ENCODE peak calls at places on chromosomes 3 and 15, in four cellular contexts. Z, L, T and P are unnamed samples.

GRCh38 chr3:71581451-71581980 is 2.0 kb downstream of the FOXP1 start:
- DNase-seq in Z (peak), L (peak), T (peak), P (peak)

GRCh38 chr3:181851063-181851462 is 139.3 kb downstream of the SOX2 start:
- DNase-seq in Z (no peak), L (no peak), T (no peak), P (no peak)

GRCh38 chr15:75348563-75349350 is 1.9 kb downstream of the NEIL1 start:
- DNase-seq in Z (no peak), L (peak), T (peak), P (no peak)

GRCh38 chr3:195757371-195757770 is 36.6 kb downstream of the MUC20 start:
- DNase-seq in Z (no peak), L (no peak), T (no peak), P (no peak)

GRCh38 chr3:169610888-169611291 is 52.6 kb downstream of the MECOM start:
- DNase-seq in Z (no peak), L (no peak), T (no peak), P (no peak)

GRCh38 chr3:45553469-45553974 is 41.0 kb upstream of the LIMD1 start:
- DNase-seq in Z (peak), L (no peak), T (no peak), P (no peak)

GRCh38 chr15:60605879-60606304 is 127.0 kb upstream of the ICE2 start:
- DNase-seq in Z (no peak), L (no peak), T (no peak), P (no peak)

GRCh38 chr3:131549340-131549739 is 46.6 kb upstream of the MRPL3 start:
- DNase-seq in Z (peak), L (no peak), T (no peak), P (peak)

GRCh38 chr3:181210275-181210674 is 220.7 kb upstream of the DNAJC19 start:
- DNase-seq in Z (peak), L (no peak), T (no peak), P (no peak)

GRCh38 chr15:71440479-71441071 is 325.3 kb downstream of the THSD4 start:
- DNase-seq in Z (peak), L (no peak), T (peak), P (no peak)

GRCh38 chr3:108554233-108554632 is 35.0 kb downstream of the CIP2A start:
- DNase-seq in Z (no peak), L (no peak), T (no peak), P (no peak)

GRCh38 chr3:52998781-52999509 is 46.9 kb downstream of the SFMBT1 start:
- DNase-seq in Z (no peak), L (no peak), T (no peak), P (no peak)

GRCh38 chr3:169104972-169105371 is 558.5 kb downstream of the MECOM start:
- DNase-seq in Z (no peak), L (no peak), T (no peak), P (no peak)

GRCh38 chr3:43091481-43091880 is 14.4 kb downstream of the POMGNT2 start:
- DNase-seq in Z (no peak), L (no peak), T (no peak), P (no peak)

GRCh38 chr3:139117883-139118760 is 73.4 kb upstream of the PRR23C start:
- DNase-seq in Z (no peak), L (no peak), T (no peak), P (no peak)

GRCh38 chr3:57597973-57598351 is 818 bp upstream of the ARF4 start:
- DNase-seq in Z (no peak), L (no peak), T (no peak), P (no peak)

GRCh38 chr3:143237036-143237688 is 117.6 kb downstream of the CHST2 start:
- DNase-seq in Z (no peak), L (no peak), T (no peak), P (peak)

GRCh38 chr3:14077310-14077709 is 47.4 kb downstream of the CHCHD4 start:
- DNase-seq in Z (no peak), L (no peak), T (no peak), P (no peak)

GRCh38 chr3:172939651-172940293 is 189.2 kb downstream of the ECT2 start:
- DNase-seq in Z (no peak), L (no peak), T (no peak), P (no peak)

GRCh38 chr15:78316211-78317077 is 17.0 kb upstream of the SKIC8 start:
- DNase-seq in Z (no peak), L (no peak), T (no peak), P (no peak)

GRCh38 chr15:92617197-92618037 is 38.2 kb downstream of the FAM174B start:
- DNase-seq in Z (no peak), L (peak), T (no peak), P (no peak)

GRCh38 chr15:71806452-71806931 is 3.9 kb upstream of the NR2E3 start:
- DNase-seq in Z (peak), L (no peak), T (no peak), P (no peak)

GRCh38 chr3:140180603-140181002 is 245.6 kb downstream of the CLSTN2 start:
- DNase-seq in Z (no peak), L (no peak), T (no peak), P (no peak)

GRCh38 chr15:55282284-55282833 is 7.3 kb downstream of the RAB27A start:
- DNase-seq in Z (peak), L (no peak), T (no peak), P (peak)

GRCh38 chr3:155664922-155665695 is 79.8 kb downstream of the PLCH1 start:
- DNase-seq in Z (peak), L (no peak), T (no peak), P (no peak)

GRCh38 chr3:195445885-195446284 is 3.1 kb upstream of the ACAP2 start:
- DNase-seq in Z (no peak), L (no peak), T (no peak), P (no peak)

GRCh38 chr15:74400313-74400850 is 32.9 kb upstream of the CYP11A1 start:
- DNase-seq in Z (peak), L (no peak), T (no peak), P (peak)

GRCh38 chr3:171415070-171415469 is 45.1 kb downstream of the TNIK start:
- DNase-seq in Z (peak), L (no peak), T (no peak), P (no peak)

GRCh38 chr3:53023072-53023823 is 22.6 kb downstream of the SFMBT1 start:
- DNase-seq in Z (peak), L (no peak), T (no peak), P (no peak)

GRCh38 chr3:38563070-38563901 is 67.1 kb downstream of the EXOG start:
- DNase-seq in Z (no peak), L (peak), T (no peak), P (no peak)

GRCh38 chr3:153670577-153670976 is 450.6 kb upstream of the ARHGEF26 start:
- DNase-seq in Z (no peak), L (no peak), T (no peak), P (no peak)

GRCh38 chr3:26118165-26118564 is 328.3 kb downstream of the OXSM start:
- DNase-seq in Z (peak), L (no peak), T (no peak), P (no peak)

GRCh38 chr15:92638291-92638708 is 17.3 kb downstream of the FAM174B start:
- DNase-seq in Z (no peak), L (peak), T (no peak), P (no peak)

GRCh38 chr3:48966876-48967361 is 23.1 kb upstream of the P4HTM start:
- DNase-seq in Z (no peak), L (no peak), T (no peak), P (peak)

GRCh38 chr3:177441813-177442646 is 244.7 kb upstream of the TBL1XR1 start:
- DNase-seq in Z (peak), L (no peak), T (peak), P (no peak)

GRCh38 chr3:108489776-108490175 is 20.6 kb downstream of the MYH15 start:
- DNase-seq in Z (peak), L (no peak), T (peak), P (peak)

GRCh38 chr3:159926573-159926972 is 62.1 kb upstream of the IL12A start:
- DNase-seq in Z (no peak), L (no peak), T (no peak), P (no peak)

DNA sequence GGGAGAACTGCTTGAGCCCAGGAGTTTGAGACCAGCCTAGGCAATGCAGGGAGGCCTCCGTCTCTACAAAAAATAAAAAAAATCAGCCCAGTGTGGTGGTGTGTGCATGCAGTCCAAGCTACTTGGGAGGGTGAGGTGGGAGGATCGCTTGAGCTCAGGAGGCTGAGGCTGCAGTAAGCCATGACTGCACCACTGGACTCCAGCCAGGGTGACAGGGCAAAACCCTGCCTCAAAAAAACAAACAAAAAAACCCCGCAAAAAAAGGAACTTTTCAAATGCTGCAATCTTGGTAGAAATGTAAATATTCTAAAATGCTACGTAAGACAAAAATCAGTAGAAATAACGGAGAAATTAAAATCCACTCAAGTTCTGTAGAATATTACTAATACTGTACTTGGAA is 108.1 kb upstream of the MELTF start:
- DNase-seq in Z (no peak), L (peak), T (no peak), P (no peak)
- TF ChIP-seq CTCF in Z (no peak), L (no peak), T (no peak), P (no peak)

DNA sequence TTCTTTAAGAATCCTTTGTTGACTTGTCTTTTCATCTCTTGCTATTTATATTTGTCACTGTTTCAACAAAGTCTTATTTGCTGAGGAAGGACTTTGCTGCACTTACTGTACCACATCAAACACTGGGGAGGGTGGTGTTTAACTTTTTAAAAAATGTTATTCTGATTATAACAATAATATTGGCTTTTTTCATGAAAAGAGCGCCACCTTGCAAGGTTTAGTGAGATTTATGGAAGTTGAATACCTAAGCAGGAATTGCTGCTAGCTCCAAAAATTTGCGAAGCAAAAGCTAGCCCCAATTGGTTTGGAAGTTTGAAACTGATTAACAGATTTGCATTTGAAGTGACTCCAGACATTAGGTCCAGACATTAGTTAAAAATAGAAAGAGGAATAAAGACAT is 6.7 kb downstream of the ZIC1 start:
- DNase-seq in Z (no peak), L (no peak), T (no peak), P (no peak)
- TF ChIP-seq CTCF in Z (no peak), L (no peak), T (no peak), P (no peak)

DNA sequence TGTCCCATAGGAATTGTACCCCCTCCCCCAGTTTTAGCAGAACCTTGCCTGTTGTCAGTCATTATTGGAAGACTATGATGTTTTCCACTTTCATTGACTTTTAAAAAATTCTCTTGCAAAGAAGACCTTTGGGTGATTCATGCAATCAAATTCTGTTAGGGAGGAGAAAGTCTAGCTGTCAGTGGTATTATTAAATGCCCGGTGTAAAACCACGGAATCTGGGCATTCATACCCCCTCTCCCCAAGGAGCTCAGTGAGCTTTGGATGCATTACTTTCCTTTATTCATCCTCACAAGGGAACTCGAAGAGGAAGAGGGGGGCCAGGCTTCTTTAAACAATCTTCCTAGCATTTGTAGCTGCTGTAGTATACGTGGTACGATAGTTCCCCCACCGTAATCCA is 171.4 kb upstream of the TSC22D2 start:
- DNase-seq in Z (no peak), L (no peak), T (no peak), P (no peak)
- TF ChIP-seq CTCF in Z (no peak), L (no peak), T (no peak), P (no peak)

GRCh38 chr15:61641645-61642044 is 412.5 kb upstream of the RORA start:
- DNase-seq in Z (no peak), L (no peak), T (no peak), P (no peak)

GRCh38 chr15:61634837-61635236 is 405.7 kb upstream of the RORA start:
- DNase-seq in Z (no peak), L (no peak), T (no peak), P (no peak)

GRCh38 chr15:61644550-61644949 is 415.4 kb upstream of the RORA start:
- DNase-seq in Z (no peak), L (no peak), T (no peak), P (no peak)

GRCh38 chr15:61640751-61641150 is 411.6 kb upstream of the RORA start:
- DNase-seq in Z (no peak), L (no peak), T (no peak), P (no peak)

GRCh38 chr15:61639491-61639890 is 410.4 kb upstream of the RORA start:
- DNase-seq in Z (no peak), L (no peak), T (no peak), P (no peak)
- TF ChIP-seq CTCF in Z (no peak), L (no peak), T (no peak), P (no peak)

DNA sequence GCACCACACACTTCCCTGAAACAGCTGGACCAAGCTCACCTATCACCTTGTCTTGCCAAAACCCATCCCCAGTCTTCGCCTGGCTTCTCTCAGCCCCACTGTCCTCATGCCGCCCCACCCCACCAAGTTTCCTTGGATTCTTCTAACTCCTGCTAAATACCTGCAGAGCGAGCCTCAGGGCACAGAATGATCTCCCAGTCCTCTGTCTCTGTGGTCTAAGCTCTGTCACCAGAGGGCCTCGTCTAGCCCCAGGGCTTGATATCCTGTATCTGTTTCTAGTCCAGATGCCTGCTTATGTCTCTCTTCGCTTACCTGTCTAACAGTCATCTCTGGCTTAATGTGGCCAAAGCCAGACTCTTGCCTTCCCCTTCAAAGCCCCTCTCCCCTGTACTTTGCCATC is 9.7 kb downstream of the CCDC12 start:
- DNase-seq in Z (no peak), L (no peak), T (no peak), P (no peak)
- TF ChIP-seq CTCF in Z (no peak), L (no peak), T (no peak), P (no peak)

DNA sequence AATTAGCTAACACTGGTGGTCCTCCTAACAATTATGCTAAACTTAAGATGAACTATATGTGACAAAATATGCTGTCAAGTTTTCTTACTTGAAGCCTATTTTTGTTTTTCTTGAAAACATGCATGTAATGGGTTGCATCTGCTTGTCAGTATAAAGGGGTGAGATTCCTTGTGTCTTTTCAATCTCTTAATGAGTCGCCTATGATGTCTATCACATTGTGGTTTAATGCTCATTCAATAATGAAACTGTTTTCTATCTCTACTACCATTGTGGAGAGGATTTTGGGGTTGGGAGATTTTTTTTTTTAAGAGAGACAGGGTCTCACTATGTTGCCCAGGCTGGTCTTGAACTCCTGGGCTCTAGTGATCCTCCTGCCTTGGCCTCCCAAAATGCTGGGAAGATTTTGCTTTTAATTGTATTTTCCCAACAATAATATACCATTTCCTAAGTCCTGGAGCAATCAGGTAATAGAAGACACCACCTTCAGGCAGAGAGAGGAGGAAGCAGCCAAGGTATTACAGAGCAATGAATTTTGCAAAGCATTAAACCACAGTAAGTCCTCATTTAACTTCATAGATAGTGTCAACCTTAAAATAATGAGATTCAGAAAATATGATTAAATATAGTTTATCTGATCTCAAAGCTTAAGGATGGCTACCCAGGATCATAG is 17.4 kb upstream of the TRMT10C start:
- DNase-seq in Z (no peak), L (no peak), T (no peak), P (no peak)
- TF ChIP-seq CTCF in Z (no peak), L (no peak), T (no peak), P (no peak)

GRCh38 chr15:63600646-63601025 is 3.4 kb downstream of the FBXL22 start:
- DNase-seq in Z (peak), L (peak), T (peak), P (peak)
- TF ChIP-seq CTCF in Z (no peak), L (no peak), T (no peak), P (no peak)